ENCODE peak calls at places on chromosomes 12 and 14, in five cellular contexts. G, H, K, X and S are unnamed samples.

GRCh38 chr12:1821805-1822204 is 1.4 kb downstream of the LRTM2 start:
- DNase-seq in G (no peak), H (no peak), K (no peak), X (no peak), S (no peak)

GRCh38 chr12:130792926-130793849 is 45.9 kb downstream of the STX2 start:
- DNase-seq in G (no peak), H (no peak), K (no peak), X (no peak), S (no peak)

GRCh38 chr12:51383281-51383905 is 7.8 kb downstream of the GALNT6 start:
- DNase-seq in G (no peak), H (no peak), K (no peak), X (no peak), S (no peak)

GRCh38 chr12:1680804-1681492 is 9.9 kb upstream of the ADIPOR2 start:
- DNase-seq in G (no peak), H (no peak), K (no peak), X (no peak), S (no peak)

GRCh38 chr14:71314717-71315116 is 407.5 kb downstream of the PCNX1 start:
- DNase-seq in G (no peak), H (no peak), K (no peak), X (no peak), S (no peak)

GRCh38 chr14:100573757-100574641 is 13.2 kb downstream of the BEGAIN start:
- DNase-seq in G (no peak), H (no peak), K (peak), X (no peak), S (no peak)

GRCh38 chr12:120399531-120399930 is 30.6 kb upstream of the MSI1 start:
- DNase-seq in G (no peak), H (peak), K (no peak), X (no peak), S (peak)

GRCh38 chr12:59077153-59077930 is 157.0 kb upstream of the LRIG3 start:
- DNase-seq in G (no peak), H (peak), K (no peak), X (no peak), S (peak)

GRCh38 chr12:51265024-51265423 is 5.2 kb downstream of the SMAGP start:
- DNase-seq in G (no peak), H (no peak), K (no peak), X (no peak), S (no peak)

GRCh38 chr14:86787782-86788181 is 1205.2 kb downstream of the GALC start:
- DNase-seq in G (no peak), H (peak), K (no peak), X (no peak), S (peak)

GRCh38 chr14:104876251-104876699 is 11.2 kb downstream of the CEP170B start:
- DNase-seq in G (peak), H (peak), K (peak), X (no peak), S (peak)

GRCh38 chr12:103672401-103673119 is 85.5 kb downstream of the STAB2 start:
- DNase-seq in G (no peak), H (no peak), K (no peak), X (no peak), S (peak)

GRCh38 chr12:81205394-81205793 is 127.5 kb downstream of the ACSS3 start:
- DNase-seq in G (no peak), H (no peak), K (no peak), X (no peak), S (no peak)

GRCh38 chr12:27652174-27652763 is 44.0 kb upstream of the REP15 start:
- DNase-seq in G (peak), H (peak), K (no peak), X (peak), S (peak)

GRCh38 chr12:59723520-59723919 is 127.7 kb downstream of the SLC16A7 start:
- DNase-seq in G (no peak), H (peak), K (no peak), X (no peak), S (no peak)

GRCh38 chr12:12723147-12723680 is 6.0 kb downstream of the CDKN1B start:
- DNase-seq in G (no peak), H (peak), K (no peak), X (no peak), S (peak)

GRCh38 chr14:26548431-26548830 is 49.4 kb downstream of the NOVA1 start:
- DNase-seq in G (no peak), H (no peak), K (no peak), X (no peak), S (peak)

GRCh38 chr12:93894391-93895095 is 217.4 kb downstream of the CRADD start:
- DNase-seq in G (no peak), H (peak), K (peak), X (no peak), S (peak)